ENCODE peak calls at places on chromosomes 1 and 21, in six cellular contexts. E is SJSA1; G is CD4-positive, alpha-beta memory T cell; V is thoracic aorta; L is adrenal gland; O is dorsolateral prefrontal cortex. B is an unnamed sample.

GRCh38 chr21:35713914-35714313 is 346.4 kb downstream of the SETD4 start:
- DNase-seq in E (no peak), G (no peak), V (no peak), L (no peak), O (no peak), B (no peak)

GRCh38 chr21:44253832-44254700 is 7.6 kb downstream of the DNMT3L start:
- DNase-seq in E (no peak), G (no peak), V (no peak), L (peak; percentile 27), O (no peak), B (no peak)

GRCh38 chr21:44012474-44013379 is 618 bp downstream of the TRAPPC10 start:
- DNase-seq in E (peak; percentile 41), G (peak; percentile 73), V (no peak), L (peak; percentile 62), O (peak; percentile 54), B (peak; percentile 37)

GRCh38 chr1:37631039-37631428 is 3.7 kb downstream of the RSPO1 start:
- DNase-seq in E (no peak), G (no peak), V (no peak), L (no peak), O (no peak), B (no peak)

GRCh38 chr1:195071461-195071860 is 1536.8 kb downstream of the KCNT2 start:
- DNase-seq in E (no peak), G (no peak), V (no peak), L (no peak), O (no peak), B (no peak)

GRCh38 chr1:58244872-58245271 is 301.7 kb downstream of the OMA1 start:
- DNase-seq in E (no peak), G (no peak), V (no peak), L (no peak), O (no peak), B (no peak)

GRCh38 chr1:27153927-27154358 is 982 bp downstream of the SLC9A1 start:
- DNase-seq in E (no peak), G (no peak), V (no peak), L (peak; percentile 35), O (no peak), B (no peak)

GRCh38 chr1:55534565-55535091 is 319.5 kb upstream of the USP24 start:
- DNase-seq in E (no peak), G (no peak), V (no peak), L (no peak), O (no peak), B (no peak)

GRCh38 chr1:213989071-213989739 is 1.4 kb downstream of the PROX1 start:
- DNase-seq in E (no peak), G (no peak), V (no peak), L (peak; percentile 50), O (no peak), B (peak; percentile 3)

GRCh38 chr1:213988639-213989070 is 882 bp downstream of the PROX1 start:
- DNase-seq in E (no peak), G (no peak), V (no peak), L (peak; percentile 39), O (no peak), B (no peak)

GRCh38 chr1:213987422-213987875 is 324 bp upstream of the PROX1 start:
- DNase-seq in E (no peak), G (no peak), V (no peak), L (no peak), O (peak; percentile 40), B (no peak)

GRCh38 chr1:213987876-213988638 is at the start of gene PROX1:
- DNase-seq in E (peak; percentile 64), G (peak; percentile 34), V (no peak), L (peak; percentile 88), O (peak; percentile 62), B (peak; percentile 85)

DNA sequence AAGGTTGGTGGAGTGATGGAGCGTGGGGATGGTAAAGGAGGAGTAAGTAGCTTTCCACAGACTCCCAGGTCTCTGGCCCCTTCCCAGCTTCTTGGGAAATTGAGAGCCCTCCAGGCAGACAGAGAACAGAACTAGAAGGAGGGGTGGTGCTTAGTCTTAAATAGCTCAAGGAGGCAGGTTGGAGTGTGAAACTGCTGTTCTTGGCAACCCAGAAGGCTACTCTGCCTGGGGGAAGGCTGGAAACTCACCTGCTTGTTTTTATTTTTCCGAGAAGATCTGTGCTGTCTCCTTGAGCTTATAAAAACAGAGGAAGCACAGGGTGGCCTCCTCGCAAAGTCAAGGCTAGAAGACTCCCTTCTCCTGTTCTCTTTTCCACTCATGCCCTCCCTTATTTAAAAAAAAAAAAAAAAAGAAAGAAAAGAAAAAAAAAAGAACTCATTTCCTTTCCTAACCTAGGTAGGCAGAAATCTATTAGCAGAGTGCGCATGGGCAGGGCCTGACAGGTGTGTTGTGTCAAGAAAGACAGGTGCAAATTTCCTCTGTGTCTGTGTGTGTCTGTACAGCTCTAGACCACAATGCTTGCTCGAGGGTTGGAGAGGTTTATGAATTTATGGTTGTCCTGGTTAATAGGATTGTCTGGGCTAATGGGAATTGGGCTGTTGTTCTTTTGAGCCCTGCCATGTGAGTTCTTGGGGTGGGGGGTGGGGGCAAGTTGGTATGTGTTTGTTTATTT is 2.1 kb downstream of the PROX1 start:
- DNase-seq in E (no peak), G (no peak), V (no peak), L (no peak), O (no peak), B (peak; percentile 2)
- H3K4me3 ChIP-seq in E (no peak overlapping the region), G (no peak overlapping the region), V (peak overlapping the region; percentile 78), L (no peak overlapping the region), O (peak overlapping the region; percentile 52), B (no peak overlapping the region)

DNA sequence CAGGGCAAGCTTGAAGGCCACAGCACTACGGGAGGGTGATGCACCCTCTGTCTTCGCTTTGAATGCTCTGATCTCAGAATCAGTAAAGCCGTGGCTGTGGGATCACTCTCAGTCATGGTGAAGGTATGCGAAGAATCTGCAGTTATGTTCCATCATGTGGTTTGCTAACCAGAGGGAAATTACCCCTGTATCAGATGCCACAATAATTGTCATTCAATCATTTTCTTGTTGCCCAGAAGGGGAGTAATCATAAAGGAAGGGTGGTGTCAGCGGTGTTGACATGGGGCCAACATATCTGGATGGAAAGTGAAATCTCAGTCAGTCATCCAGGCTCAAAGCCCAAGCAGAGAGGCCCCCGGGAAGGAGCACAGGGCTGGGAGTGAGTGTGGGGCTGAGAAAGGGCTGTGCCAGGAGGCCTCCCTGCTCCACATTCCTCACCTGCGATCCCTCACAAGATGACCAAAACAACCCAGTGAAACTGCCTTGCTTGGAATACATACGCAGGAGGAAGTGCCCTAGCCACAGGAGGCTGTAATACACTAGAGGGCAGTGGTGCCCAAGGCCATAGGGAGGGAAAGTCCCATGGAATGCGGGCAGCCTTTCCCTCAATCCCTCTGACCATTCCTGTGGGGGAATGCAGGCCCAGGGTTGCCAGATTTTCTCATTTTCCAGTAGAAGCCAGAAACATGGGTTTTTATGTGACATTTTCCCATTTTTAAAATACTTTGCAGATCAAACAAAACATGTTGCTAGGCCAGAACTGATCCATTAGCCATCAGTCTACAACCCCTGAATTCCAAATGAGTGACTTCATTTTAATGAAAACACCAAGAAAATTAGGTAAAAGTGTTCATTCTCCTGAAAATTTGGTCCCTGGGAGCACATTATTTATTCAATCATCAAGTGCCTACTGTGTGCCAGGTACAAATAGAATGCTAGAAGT is 95.7 kb upstream of the VANGL1 start:
- DNase-seq in E (peak; percentile 99), G (no peak), V (no peak), L (peak; percentile 64), O (no peak), B (peak; percentile 94)
- H3K4me3 ChIP-seq in E (no peak overlapping the region), G (no peak overlapping the region), V (no peak overlapping the region), L (no peak overlapping the region), O (no peak overlapping the region), B (no peak overlapping the region)

GRCh38 chr1:91572044-91572443 is 71.4 kb downstream of the CDC7 start:
- DNase-seq in E (no peak), G (no peak), V (no peak), L (no peak), O (no peak), B (no peak)

GRCh38 chr1:91570105-91570448 is 69.4 kb downstream of the CDC7 start:
- DNase-seq in E (no peak), G (no peak), V (no peak), L (no peak), O (no peak), B (no peak)

GRCh38 chr1:91567583-91567982 is 66.9 kb downstream of the CDC7 start:
- DNase-seq in E (no peak), G (no peak), V (no peak), L (no peak), O (no peak), B (peak; percentile 46)

GRCh38 chr1:91568261-91568660 is 67.6 kb downstream of the CDC7 start:
- DNase-seq in E (no peak), G (no peak), V (no peak), L (no peak), O (no peak), B (no peak)

DNA sequence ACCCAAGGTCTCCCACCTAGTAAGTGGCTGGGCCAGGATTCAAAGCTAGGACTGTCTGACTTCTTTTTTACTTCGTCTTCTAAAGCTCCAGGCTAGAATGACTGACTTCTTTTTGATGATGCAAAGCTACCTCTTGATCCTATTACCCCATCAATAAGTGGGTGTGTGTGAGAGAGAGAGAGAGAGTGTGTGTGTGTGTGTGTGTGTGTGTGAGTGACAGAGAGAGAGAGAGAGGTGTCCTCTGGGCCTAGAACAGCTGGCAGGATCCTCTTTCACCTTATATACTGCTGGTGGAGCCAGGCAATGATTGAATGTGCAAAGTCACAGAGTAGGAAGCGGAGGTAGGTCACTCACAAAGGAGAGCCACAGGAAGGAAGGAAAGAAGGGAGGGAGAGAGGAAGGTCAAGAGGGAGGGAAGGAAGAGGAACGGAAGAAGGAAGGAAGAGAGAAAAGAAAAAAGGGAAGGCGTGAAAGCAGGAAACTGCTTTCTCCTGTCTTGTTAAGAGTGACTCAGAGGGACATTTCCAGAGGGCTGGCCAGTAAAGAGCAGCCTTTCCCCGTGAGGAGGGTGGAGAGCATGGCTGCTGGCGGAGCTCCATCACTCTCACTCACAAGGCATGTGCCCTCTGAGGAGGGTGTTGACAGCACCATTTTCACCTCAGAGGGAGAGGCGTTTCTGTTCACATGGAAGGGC is 68.9 kb downstream of the CDC7 start:
- DNase-seq in E (peak; percentile 70), G (no peak), V (peak; percentile 77), L (peak; percentile 65), O (no peak), B (peak; percentile 98)
- H3K4me3 ChIP-seq in E (no peak overlapping the region), G (no peak overlapping the region), V (peak overlapping the region; percentile 0), L (no peak overlapping the region), O (no peak overlapping the region), B (no peak overlapping the region)

GRCh38 chr1:43299101-43299500 is 1.7 kb upstream of the TIE1 start:
- DNase-seq in E (no peak), G (no peak), V (no peak), L (no peak), O (no peak), B (no peak)

GRCh38 chr1:43298055-43298454 is 2.7 kb upstream of the TIE1 start:
- DNase-seq in E (no peak), G (no peak), V (no peak), L (no peak), O (no peak), B (no peak)

GRCh38 chr1:43302721-43303476 is 2.1 kb downstream of the TIE1 start:
- DNase-seq in E (peak; percentile 7), G (no peak), V (no peak), L (no peak), O (no peak), B (peak; percentile 39)

GRCh38 chr1:43302226-43302625 is 1.4 kb downstream of the TIE1 start:
- DNase-seq in E (no peak), G (no peak), V (no peak), L (no peak), O (no peak), B (no peak)

DNA sequence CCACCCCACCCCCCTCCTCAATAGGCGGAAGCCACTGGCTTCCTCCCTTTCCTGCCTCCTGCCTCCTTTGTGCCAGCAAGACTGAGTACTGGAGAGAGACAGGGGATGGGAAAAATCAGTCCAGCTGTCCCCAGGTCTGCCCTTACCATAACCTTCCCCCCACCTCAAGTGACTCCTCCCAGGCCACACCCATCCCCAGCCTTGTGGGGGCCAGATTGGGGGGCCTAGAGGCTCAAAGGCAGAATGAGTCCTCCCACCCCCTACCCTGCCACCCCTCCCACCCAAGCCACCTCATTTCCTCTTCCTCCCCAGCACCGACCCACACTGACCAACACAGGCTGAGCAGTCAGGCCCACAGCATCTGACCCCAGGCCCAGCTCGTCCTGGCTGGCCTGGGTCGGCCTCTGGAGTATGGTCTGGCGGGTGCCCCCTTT is at the start of gene TIE1:
- DNase-seq in E (no peak), G (no peak), V (no peak), L (no peak), O (no peak), B (no peak)
- H3K4me3 ChIP-seq in E (no peak within 1 kb of the TSS), G (no peak within 1 kb of the TSS), V (no peak within 1 kb of the TSS), L (no peak within 1 kb of the TSS), O (no peak within 1 kb of the TSS), B (no peak within 1 kb of the TSS)